ENCODE peak calls at places on chromosomes 1 and 21, in six cellular contexts. T is progenitor cell of endocrine pancreas; M is EH; Z is Calu3; O is thoracic aorta; F is stimulated activated CD4-positive, alpha-beta T cell treated with anti-CD3 and anti-CD28 coated beads, Interleukin-1b, Interleukin-23, amount 100 ng/mL, for 24 hours. Y is an unnamed sample.

GRCh38 chr1:195195423-195196057 is 1412.7 kb downstream of the KCNT2 start:
- DNase-seq in T (no peak), M (peak; percentile 5), Z (no peak), O (no peak), F (no peak), Y (no peak)

GRCh38 chr1:109499661-109500536 is 6.0 kb downstream of the CYB561D1 start:
- DNase-seq in T (no peak), M (peak; percentile 88), Z (peak; percentile 64), O (no peak), F (peak; percentile 43), Y (no peak)

GRCh38 chr1:40676516-40676915 is 11.0 kb upstream of the RIMS3 start:
- DNase-seq in T (no peak), M (no peak), Z (no peak), O (no peak), F (no peak), Y (no peak)

GRCh38 chr1:31653761-31654160 is 9.1 kb upstream of the PEF1 start:
- DNase-seq in T (no peak), M (no peak), Z (no peak), O (no peak), F (no peak), Y (no peak)

GRCh38 chr1:191438979-191439378 is 719.3 kb upstream of the RGS18 start:
- DNase-seq in T (no peak), M (no peak), Z (no peak), O (no peak), F (no peak), Y (no peak)

GRCh38 chr1:8159470-8160024 is 133.4 kb upstream of the ERRFI1 start:
- DNase-seq in T (no peak), M (no peak), Z (no peak), O (no peak), F (no peak), Y (no peak)

GRCh38 chr1:15949453-15950245 is 26.3 kb downstream of the ZBTB17 start:
- DNase-seq in T (no peak), M (peak; percentile 99), Z (no peak), O (peak; percentile 94), F (peak; percentile 73), Y (peak; percentile 85)

GRCh38 chr1:78520216-78520615 is 29.4 kb downstream of the PTGFR start:
- DNase-seq in T (no peak), M (no peak), Z (no peak), O (no peak), F (no peak), Y (no peak)

GRCh38 chr1:226512076-226512728 is 36.4 kb upstream of the STUM start:
- DNase-seq in T (no peak), M (no peak), Z (peak; percentile 9), O (no peak), F (no peak), Y (no peak)

GRCh38 chr21:26769613-26770188 is 75.5 kb downstream of the ADAMTS1 start:
- DNase-seq in T (no peak), M (peak; percentile 64), Z (peak; percentile 14), O (no peak), F (no peak), Y (peak; percentile 39)

GRCh38 chr1:4256351-4256750 is 356.3 kb upstream of the C1orf174 start:
- DNase-seq in T (no peak), M (no peak), Z (no peak), O (no peak), F (no peak), Y (no peak)

GRCh38 chr1:12078938-12079861 is 16.1 kb downstream of the TNFRSF8 start:
- DNase-seq in T (peak; percentile 25), M (peak; percentile 58), Z (peak; percentile 32), O (no peak), F (no peak), Y (peak; percentile 38)

GRCh38 chr21:45138199-45139002 is 64.0 kb downstream of the ADARB1 start:
- DNase-seq in T (peak; percentile 61), M (peak; percentile 66), Z (peak; percentile 63), O (peak; percentile 33), F (peak; percentile 60), Y (peak; percentile 65)

GRCh38 chr1:233487415-233487814 is 126.5 kb upstream of the KCNK1 start:
- DNase-seq in T (no peak), M (no peak), Z (no peak), O (no peak), F (no peak), Y (no peak)

GRCh38 chr1:234722904-234723588 is 113.1 kb upstream of the IRF2BP2 start:
- DNase-seq in T (no peak), M (peak; percentile 89), Z (peak; percentile 72), O (peak; percentile 77), F (peak; percentile 70), Y (peak; percentile 76)

GRCh38 chr1:31689821-31690220 is 14.0 kb downstream of the COL16A1 start:
- DNase-seq in T (no peak), M (peak; percentile 98), Z (peak; percentile 76), O (no peak), F (no peak), Y (no peak)

GRCh38 chr1:245765241-245766000 is 610.6 kb downstream of the KIF26B start:
- DNase-seq in T (no peak), M (peak; percentile 94), Z (no peak), O (no peak), F (no peak), Y (no peak)

GRCh38 chr1:236167154-236167553 is 24.8 kb downstream of the GPR137B start:
- DNase-seq in T (no peak), M (no peak), Z (no peak), O (no peak), F (no peak), Y (no peak)

GRCh38 chr1:40592107-40592773 is 60.8 kb downstream of the ZNF684 start:
- DNase-seq in T (no peak), M (peak; percentile 47), Z (peak; percentile 44), O (no peak), F (no peak), Y (peak; percentile 40)

GRCh38 chr21:34795152-34796141 is 126.7 kb downstream of the CLIC6 start:
- DNase-seq in T (no peak), M (peak; percentile 79), Z (no peak), O (no peak), F (no peak), Y (no peak)

GRCh38 chr21:36835383-36835795 is 131.1 kb downstream of the HLCS start:
- DNase-seq in T (no peak), M (peak; percentile 61), Z (no peak), O (no peak), F (no peak), Y (no peak)

GRCh38 chr1:146034976-146035469 is 13.5 kb upstream of the HJV start:
- DNase-seq in T (no peak), M (peak; percentile 63), Z (peak; percentile 20), O (no peak), F (no peak), Y (no peak)

GRCh38 chr1:93963585-93963984 is 54.4 kb upstream of the GCLM start:
- DNase-seq in T (no peak), M (no peak), Z (peak; percentile 47), O (no peak), F (no peak), Y (no peak)

GRCh38 chr21:27804515-27804914 is 837.6 kb upstream of the ADAMTS5 start:
- DNase-seq in T (no peak), M (peak; percentile 62), Z (no peak), O (no peak), F (no peak), Y (no peak)

GRCh38 chr1:214102907-214103306 is 115.1 kb downstream of the PROX1 start:
- DNase-seq in T (no peak), M (peak; percentile 68), Z (peak; percentile 52), O (no peak), F (no peak), Y (no peak)

GRCh38 chr1:23449918-23450317 is 25.4 kb upstream of the TCEA3 start:
- DNase-seq in T (no peak), M (peak; percentile 9), Z (no peak), O (no peak), F (no peak), Y (peak; percentile 72)

GRCh38 chr1:150912623-150913022 is 13.5 kb upstream of the SETDB1 start:
- DNase-seq in T (no peak), M (no peak), Z (no peak), O (no peak), F (no peak), Y (no peak)

GRCh38 chr21:31041295-31042079 is 3.2 kb upstream of the KRTAP19-8 start:
- DNase-seq in T (no peak), M (no peak), Z (no peak), O (no peak), F (no peak), Y (no peak)

GRCh38 chr1:21263653-21264225 is 26.5 kb downstream of the ECE1 start:
- DNase-seq in T (no peak), M (no peak), Z (no peak), O (no peak), F (no peak), Y (no peak)

GRCh38 chr1:11537380-11537764 is 58.4 kb downstream of the DISP3 start:
- DNase-seq in T (no peak), M (no peak), Z (no peak), O (no peak), F (no peak), Y (no peak)

GRCh38 chr1:108829498-108829916 is 27.4 kb downstream of the AKNAD1 start:
- DNase-seq in T (no peak), M (peak; percentile 73), Z (no peak), O (no peak), F (no peak), Y (no peak)

GRCh38 chr21:41147096-41147978 is 20.6 kb upstream of the BACE2 start:
- DNase-seq in T (no peak), M (no peak), Z (no peak), O (no peak), F (no peak), Y (no peak)

GRCh38 chr1:173354937-173355280 is 122.2 kb upstream of the PRDX6 start:
- DNase-seq in T (no peak), M (no peak), Z (no peak), O (no peak), F (no peak), Y (no peak)

GRCh38 chr1:191498318-191498717 is 659.9 kb upstream of the RGS18 start:
- DNase-seq in T (no peak), M (no peak), Z (no peak), O (no peak), F (no peak), Y (no peak)

GRCh38 chr1:70727891-70728443 is 316.9 kb downstream of the CTH start:
- DNase-seq in T (no peak), M (no peak), Z (no peak), O (no peak), F (no peak), Y (no peak)

GRCh38 chr21:37231247-37231645 is 35.9 kb downstream of the VPS26C start:
- DNase-seq in T (no peak), M (no peak), Z (no peak), O (no peak), F (no peak), Y (no peak)